ENCODE peak calls at places on chromosome 16, in six cellular contexts. G is GM12865; I is stimulated activated effector memory CD8-positive, alpha-beta T cell treated with anti-CD3 and anti-CD28 coated beads, Interleukin-12 subunit alpha, Interleukin-12 subunit beta, amount 100 ng/mL, for 72 hours; O is hippocampal formation; C is effector CD4-positive, alpha-beta T cell; L is astrocyte. J is an unnamed sample.

GRCh38 chr16:47342055-47342454 is 118.8 kb downstream of the ITFG1 start:
- DNase-seq in G (no peak), I (no peak), O (no peak), C (no peak), L (peak), J (no peak)

GRCh38 chr16:86199182-86199581 is 300.2 kb downstream of the IRF8 start:
- DNase-seq in G (no peak), I (no peak), O (no peak), C (no peak), L (no peak), J (no peak)

GRCh38 chr16:47448830-47449575 is 11.9 kb downstream of the ITFG1 start:
- DNase-seq in G (no peak), I (no peak), O (no peak), C (no peak), L (no peak), J (no peak)

GRCh38 chr16:74999683-75000480 is 1.1 kb downstream of the ZNRF1 start:
- DNase-seq in G (peak), I (peak), O (no peak), C (peak), L (peak), J (peak)

GRCh38 chr16:16014329-16015224 is 65.2 kb downstream of the ABCC1 start:
- DNase-seq in G (no peak), I (no peak), O (no peak), C (no peak), L (peak), J (no peak)

GRCh38 chr16:46972971-46973456 is 460 bp downstream of the DNAJA2 start:
- DNase-seq in G (peak), I (peak), O (no peak), C (peak), L (no peak), J (peak)

GRCh38 chr16:78461496-78461938 is 362.1 kb downstream of the WWOX start:
- DNase-seq in G (no peak), I (no peak), O (no peak), C (no peak), L (peak), J (no peak)

GRCh38 chr16:66409156-66409555 is 17.9 kb upstream of the BEAN1 start:
- DNase-seq in G (no peak), I (no peak), O (no peak), C (no peak), L (peak), J (no peak)

GRCh38 chr16:11583889-11584565 is 2.7 kb downstream of the LITAF start:
- DNase-seq in G (peak), I (no peak), O (peak), C (no peak), L (no peak), J (no peak)

GRCh38 chr16:24540575-24541240 is 1.3 kb downstream of the RBBP6 start:
- DNase-seq in G (peak), I (peak), O (peak), C (peak), L (peak), J (no peak)

GRCh38 chr16:58503863-58504688 is 4.1 kb downstream of the NDRG4 start:
- DNase-seq in G (no peak), I (no peak), O (no peak), C (no peak), L (no peak), J (no peak)

GRCh38 chr16:64121473-64121872 is 1000.4 kb downstream of the CDH11 start:
- DNase-seq in G (no peak), I (no peak), O (no peak), C (no peak), L (peak), J (no peak)

GRCh38 chr16:11977206-11978041 is 890 bp downstream of the SNX29 start:
- DNase-seq in G (no peak), I (no peak), O (no peak), C (no peak), L (peak), J (no peak)

GRCh38 chr16:31134091-31134571 is 1.4 kb downstream of the PRSS8 start:
- DNase-seq in G (no peak), I (no peak), O (no peak), C (no peak), L (peak), J (no peak)

GRCh38 chr16:1526608-1527555 is 6.6 kb upstream of the TMEM204 start:
- DNase-seq in G (no peak), I (no peak), O (no peak), C (no peak), L (no peak), J (no peak)

GRCh38 chr16:30747331-30747730 is 894 bp upstream of the PHKG2 start:
- DNase-seq in G (no peak), I (no peak), O (no peak), C (no peak), L (peak), J (no peak)

GRCh38 chr16:81885976-81886586 is 107.0 kb downstream of the PLCG2 start:
- DNase-seq in G (peak), I (peak), O (no peak), C (no peak), L (no peak), J (no peak)

GRCh38 chr16:69039333-69039941 is 66.0 kb upstream of the HAS3 start:
- DNase-seq in G (no peak), I (no peak), O (no peak), C (no peak), L (peak), J (no peak)

GRCh38 chr16:53745753-53746258 is 41.9 kb downstream of the FTO start:
- DNase-seq in G (no peak), I (no peak), O (no peak), C (no peak), L (peak), J (no peak)

GRCh38 chr16:8575399-8575798 is 14.9 kb downstream of the TMEM114 start:
- DNase-seq in G (no peak), I (no peak), O (no peak), C (no peak), L (no peak), J (no peak)

GRCh38 chr16:87938412-87938949 is 2.2 kb upstream of the CA5A start:
- DNase-seq in G (no peak), I (no peak), O (no peak), C (no peak), L (no peak), J (no peak)

GRCh38 chr16:49048557-49048956 is 233.1 kb downstream of the CBLN1 start:
- DNase-seq in G (no peak), I (no peak), O (peak), C (no peak), L (peak), J (no peak)

GRCh38 chr16:26801628-26802027 is 265.1 kb upstream of the C16orf82 start:
- DNase-seq in G (no peak), I (no peak), O (no peak), C (no peak), L (no peak), J (no peak)

GRCh38 chr16:75658175-75658574 is 10.6 kb downstream of the TERF2IP start:
- DNase-seq in G (no peak), I (no peak), O (no peak), C (no peak), L (no peak), J (no peak)

GRCh38 chr16:813204-813915 is 12.8 kb upstream of the GNG13 start:
- DNase-seq in G (peak), I (no peak), O (peak), C (peak), L (no peak), J (no peak)

GRCh38 chr16:11234884-11235702 is 20.9 kb downstream of the SOCS1 start:
- DNase-seq in G (no peak), I (peak), O (no peak), C (no peak), L (no peak), J (no peak)

GRCh38 chr16:69932691-69933392 is 18.3 kb upstream of the CLEC18A start:
- DNase-seq in G (no peak), I (no peak), O (no peak), C (no peak), L (no peak), J (no peak)

GRCh38 chr16:67396159-67396774 is 3.0 kb upstream of the TPPP3 start:
- DNase-seq in G (peak), I (no peak), O (no peak), C (no peak), L (peak), J (no peak)

GRCh38 chr16:86927699-86928098 is 349.4 kb downstream of the FOXL1 start:
- DNase-seq in G (no peak), I (no peak), O (no peak), C (no peak), L (no peak), J (no peak)

GRCh38 chr16:84548971-84549844 is 44.7 kb upstream of the MEAK7 start:
- DNase-seq in G (no peak), I (peak), O (no peak), C (peak), L (no peak), J (peak)

GRCh38 chr16:27762441-27762840 is 212.5 kb downstream of the KATNIP start:
- DNase-seq in G (no peak), I (no peak), O (no peak), C (no peak), L (peak), J (no peak)

GRCh38 chr16:88068476-88069396 is 117.5 kb downstream of the BANP start:
- DNase-seq in G (no peak), I (no peak), O (no peak), C (no peak), L (no peak), J (no peak)

GRCh38 chr16:9270424-9270823 is 179.0 kb downstream of the HAPSTR1 start:
- DNase-seq in G (no peak), I (no peak), O (no peak), C (no peak), L (no peak), J (no peak)

GRCh38 chr16:12097523-12098428 is 121.2 kb downstream of the SNX29 start:
- DNase-seq in G (no peak), I (no peak), O (peak), C (no peak), L (peak), J (no peak)

GRCh38 chr16:85266857-85267256 is 154.6 kb upstream of the CIBAR2 start:
- DNase-seq in G (no peak), I (no peak), O (no peak), C (no peak), L (no peak), J (no peak)

GRCh38 chr16:70694088-70694487 is 8.2 kb upstream of the MTSS2 start:
- DNase-seq in G (no peak), I (no peak), O (no peak), C (no peak), L (peak), J (no peak)

GRCh38 chr16:11076259-11077018 is 132.1 kb downstream of the CLEC16A start:
- DNase-seq in G (peak), I (peak), O (no peak), C (no peak), L (no peak), J (no peak)